ENCODE peak calls at places on chromosomes 7 and 10, in ten cellular contexts. C is pancreas; P is cardiac muscle cell; Y is CD8-positive, alpha-beta T cell; X is brain microvascular endothelial cell; R is A673; F is BJ; K is foreskin fibroblast; Q is HFF-Myc; S is right cardiac atrium. U is an unnamed sample.

GRCh38 chr10:79352035-79352595 is 4.8 kb downstream of the PPIF start:
- DNase-seq in C (no peak), P (no peak), Y (no peak), X (no peak), R (no peak), F (no peak), K (no peak), Q (no peak), S (no peak), U (no peak)

GRCh38 chr10:89481662-89482061 is 53.7 kb downstream of the SLC16A12 start:
- DNase-seq in C (no peak), P (peak; percentile 96), Y (no peak), X (peak; percentile 77), R (peak; percentile 50), F (peak; percentile 88), K (peak; percentile 82), Q (no peak), S (no peak), U (no peak)

GRCh38 chr7:67100956-67101361 is 104.3 kb downstream of the TYW1 start:
- DNase-seq in C (no peak), P (peak; percentile 26), Y (no peak), X (no peak), R (peak; percentile 40), F (no peak), K (no peak), Q (no peak), S (no peak), U (no peak)

GRCh38 chr10:80471009-80471408 is 16.9 kb downstream of the TSPAN14 start:
- DNase-seq in C (no peak), P (no peak), Y (no peak), X (no peak), R (no peak), F (no peak), K (no peak), Q (no peak), S (no peak), U (peak; percentile 52)

GRCh38 chr7:30740417-30741181 is 11.3 kb upstream of the INMT start:
- DNase-seq in C (peak; percentile 84), P (peak; percentile 81), Y (peak; percentile 64), X (peak; percentile 58), R (peak; percentile 73), F (no peak), K (peak; percentile 59), Q (no peak), S (peak; percentile 68), U (peak; percentile 67)

GRCh38 chr7:134212576-134213546 is 85.7 kb downstream of the LRGUK start:
- DNase-seq in C (no peak), P (peak; percentile 25), Y (no peak), X (peak; percentile 19), R (no peak), F (no peak), K (peak; percentile 16), Q (no peak), S (no peak), U (no peak)

GRCh38 chr7:36301914-36302771 is 87.5 kb upstream of the ANLN start:
- DNase-seq in C (no peak), P (peak; percentile 59), Y (no peak), X (no peak), R (peak; percentile 94), F (no peak), K (no peak), Q (no peak), S (no peak), U (no peak)

GRCh38 chr10:105837951-105838350 is 1196.9 kb downstream of the SORCS3 start:
- DNase-seq in C (no peak), P (peak; percentile 25), Y (no peak), X (no peak), R (peak; percentile 52), F (no peak), K (no peak), Q (no peak), S (no peak), U (peak; percentile 67)

DNA sequence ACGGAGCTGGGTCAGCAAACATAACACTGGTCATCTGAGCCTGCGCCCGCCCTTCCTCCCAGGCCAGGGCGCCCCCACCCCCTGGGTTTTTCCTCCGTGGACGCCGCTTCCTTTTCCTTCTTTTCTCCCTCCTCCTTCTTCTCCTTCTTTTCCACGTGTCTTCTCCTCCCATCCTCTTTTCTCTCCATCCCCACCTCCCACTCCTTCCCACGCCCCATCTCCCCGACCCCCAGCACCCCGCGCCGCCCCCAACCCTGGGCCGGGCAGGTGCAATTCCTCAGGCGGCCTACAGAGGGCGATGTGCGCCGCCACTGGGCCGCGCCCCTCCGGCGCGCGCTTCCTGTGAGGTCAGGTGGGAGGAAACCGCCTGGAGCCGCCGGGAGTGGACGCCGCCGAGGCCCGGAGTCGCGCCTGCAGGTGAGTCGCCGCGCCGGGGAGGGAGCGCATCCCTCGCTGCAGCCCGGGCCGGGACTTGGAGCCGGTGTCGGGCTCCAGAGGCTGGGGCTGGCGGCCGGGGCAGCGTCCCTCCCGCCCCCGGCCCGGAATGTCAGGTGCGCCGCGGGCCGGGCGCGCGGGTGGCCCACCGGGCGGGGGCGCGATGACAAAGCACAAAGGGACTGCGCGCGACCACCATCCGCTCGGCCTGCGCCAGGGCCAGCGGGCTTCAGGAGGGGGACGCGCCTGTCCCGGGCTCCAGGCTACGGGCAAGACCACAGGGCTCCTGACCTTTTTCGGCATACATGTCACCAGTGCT is at the start of gene FAM241B:
- DNase-seq in C (peak; percentile 84), P (peak; percentile 37), Y (peak; percentile 78), X (no peak), R (peak; percentile 59), F (no peak), K (no peak), Q (no peak), S (peak; percentile 61), U (peak; percentile 5)
- H3K4me3 ChIP-seq in C (peak within 1 kb of the TSS; percentile 84), P (peak within 1 kb of the TSS; percentile 96), Y (peak within 1 kb of the TSS; percentile 83), X (peak within 1 kb of the TSS; percentile 42), R (peak within 1 kb of the TSS; percentile 57), F (peak within 1 kb of the TSS; percentile 48), K (no peak within 1 kb of the TSS), Q (peak within 1 kb of the TSS; percentile 24), S (peak within 1 kb of the TSS; percentile 46), U (no peak within 1 kb of the TSS)

DNA sequence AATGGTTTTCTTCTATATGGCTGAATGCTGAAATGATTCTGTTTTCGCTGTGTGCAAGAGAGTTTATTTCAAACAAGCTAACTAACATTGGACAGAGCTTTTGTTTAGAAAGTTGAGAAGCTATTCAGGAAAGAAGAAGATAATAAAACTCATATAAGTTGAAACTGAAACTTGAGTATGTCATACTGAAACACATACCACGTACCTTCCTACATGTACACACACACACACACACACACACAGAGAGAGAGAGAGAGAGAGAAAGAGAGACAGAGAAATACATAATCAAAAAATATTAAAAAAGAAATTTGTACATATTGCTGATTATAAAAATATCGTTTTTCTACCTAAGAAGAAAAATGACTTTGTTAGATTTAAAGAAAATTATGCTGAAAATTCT is 561.9 kb upstream of the KCND2 start:
- DNase-seq in C (no peak), P (no peak), Y (no peak), X (no peak), R (no peak), F (no peak), K (no peak), Q (no peak), S (no peak), U (peak; percentile 49)
- H3K4me3 ChIP-seq in C (no peak overlapping the region), P (no peak overlapping the region), Y (no peak overlapping the region), X (no peak overlapping the region), R (no peak overlapping the region), F (no peak overlapping the region), K (no peak overlapping the region), Q (no peak overlapping the region), S (no peak overlapping the region), U (no peak overlapping the region)

GRCh38 chr10:91742189-91742588 is 56.0 kb upstream of the TNKS2 start:
- DNase-seq in C (no peak), P (no peak), Y (no peak), X (no peak), R (no peak), F (no peak), K (no peak), Q (no peak), S (no peak), U (no peak)

GRCh38 chr10:91743460-91743859 is 54.8 kb upstream of the TNKS2 start:
- DNase-seq in C (no peak), P (no peak), Y (no peak), X (no peak), R (no peak), F (no peak), K (no peak), Q (no peak), S (no peak), U (no peak)

GRCh38 chr10:91740353-91740924 is 57.8 kb upstream of the TNKS2 start:
- DNase-seq in C (no peak), P (no peak), Y (no peak), X (no peak), R (no peak), F (no peak), K (no peak), Q (no peak), S (no peak), U (no peak)

DNA sequence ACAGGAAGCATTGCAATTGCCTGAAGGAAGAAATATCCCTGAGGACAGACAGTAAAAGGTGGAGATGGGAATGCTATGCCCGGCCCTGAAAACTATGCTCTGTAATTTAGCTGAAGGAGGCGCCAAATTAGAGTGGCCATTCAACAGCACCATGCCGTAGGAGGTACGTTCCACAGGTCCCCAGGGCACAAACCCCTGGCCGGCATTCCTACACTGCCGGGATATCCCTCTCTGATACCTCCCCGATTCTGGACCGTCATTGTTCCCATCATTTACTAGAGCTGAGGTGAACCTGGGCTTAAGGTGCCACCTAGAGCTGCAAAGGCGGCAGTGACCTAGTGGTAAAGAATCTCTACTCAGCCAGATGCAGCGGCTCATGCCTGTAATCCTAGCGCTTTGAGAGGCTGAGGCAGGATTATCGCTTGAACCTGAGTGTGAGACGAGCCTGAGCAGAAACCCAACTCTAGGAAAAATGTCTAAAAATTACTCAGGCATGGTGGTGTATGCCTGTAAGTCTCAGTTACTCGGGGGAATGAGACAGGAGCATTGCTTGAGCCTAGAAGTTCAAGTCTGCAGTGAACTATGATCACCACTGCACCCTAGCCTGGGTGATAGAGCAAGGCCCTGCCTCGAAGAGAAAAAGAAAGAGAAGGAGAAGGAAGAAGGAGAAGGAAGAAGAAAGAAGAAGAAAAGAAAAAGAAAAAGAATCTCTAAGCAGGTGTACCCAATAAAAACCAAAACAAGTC is 53.0 kb upstream of the TNKS2 start:
- DNase-seq in C (peak; percentile 24), P (peak; percentile 48), Y (no peak), X (no peak), R (peak; percentile 4), F (no peak), K (no peak), Q (no peak), S (no peak), U (peak; percentile 16)
- H3K4me3 ChIP-seq in C (no peak overlapping the region), P (no peak overlapping the region), Y (no peak overlapping the region), X (no peak overlapping the region), R (no peak overlapping the region), F (no peak overlapping the region), K (no peak overlapping the region), Q (no peak overlapping the region), S (no peak overlapping the region), U (no peak overlapping the region)

GRCh38 chr7:2824678-2825461 is 19.2 kb downstream of the GNA12 start:
- DNase-seq in C (no peak), P (no peak), Y (no peak), X (no peak), R (no peak), F (no peak), K (no peak), Q (no peak), S (no peak), U (peak; percentile 88)

GRCh38 chr7:2824026-2824677 is 20.0 kb downstream of the GNA12 start:
- DNase-seq in C (no peak), P (no peak), Y (no peak), X (no peak), R (no peak), F (no peak), K (no peak), Q (no peak), S (no peak), U (no peak)

GRCh38 chr7:2823124-2823523 is 21.0 kb downstream of the GNA12 start:
- DNase-seq in C (no peak), P (peak; percentile 49), Y (no peak), X (no peak), R (no peak), F (no peak), K (no peak), Q (no peak), S (no peak), U (no peak)

GRCh38 chr7:2826806-2827205 is 17.3 kb downstream of the GNA12 start:
- DNase-seq in C (no peak), P (no peak), Y (no peak), X (no peak), R (no peak), F (no peak), K (no peak), Q (no peak), S (no peak), U (no peak)

DNA sequence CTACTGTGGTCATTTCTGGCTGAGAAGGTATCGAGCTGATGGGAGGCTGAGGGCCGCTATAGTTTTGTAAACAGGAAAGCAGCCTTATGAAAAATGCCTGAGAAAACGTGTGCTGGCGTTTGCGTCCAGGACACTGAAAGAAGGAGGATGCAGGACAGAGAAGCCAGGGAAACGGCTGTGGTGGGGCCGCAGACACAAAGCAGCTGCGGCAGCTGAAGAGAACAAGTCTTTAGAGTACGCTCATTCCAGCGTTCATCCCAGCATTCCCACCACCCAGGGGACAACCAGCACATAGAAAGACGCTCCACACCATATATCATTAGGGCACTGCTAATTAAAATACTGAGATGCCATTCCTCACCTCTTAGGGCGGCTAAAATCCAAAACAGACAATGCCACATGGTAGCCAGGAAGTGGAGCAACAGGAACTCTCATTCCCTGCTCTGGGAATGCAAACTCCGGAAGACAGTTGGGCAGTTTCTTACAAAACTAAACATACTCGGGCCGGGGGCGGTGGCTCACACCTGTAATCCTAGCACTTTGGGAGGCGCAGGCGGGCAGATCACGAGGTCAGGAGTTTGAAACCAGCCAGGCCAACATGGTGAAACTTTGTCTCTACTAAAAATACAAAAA is 18.4 kb downstream of the GNA12 start:
- DNase-seq in C (no peak), P (no peak), Y (no peak), X (no peak), R (no peak), F (no peak), K (no peak), Q (no peak), S (no peak), U (no peak)
- H3K4me3 ChIP-seq in C (no peak overlapping the region), P (no peak overlapping the region), Y (no peak overlapping the region), X (no peak overlapping the region), R (no peak overlapping the region), F (no peak overlapping the region), K (no peak overlapping the region), Q (no peak overlapping the region), S (no peak overlapping the region), U (no peak overlapping the region)

U was measured in GM12865.